ENCODE peak calls at places on chromosomes 16 and 17, in five cellular contexts. S is OCI-LY7, N is mesendoderm, C is body of pancreas, U is cardiac muscle cell. B is an unnamed sample. For H3K4me1, the result is how much of the 10 kb centered on the place peaks cover.

GRCh38 chr17:18259621-18260331 is 686 bp upstream of the MIEF2 start:
- DNase-seq in S (no peak), N (peak), C (no peak), U (no peak), B (no peak)

GRCh38 chr16:65538945-65539344 is 417.1 kb upstream of the CDH11 start:
- DNase-seq in S (no peak), N (no peak), C (no peak), U (no peak), B (no peak)

GRCh38 chr17:27430882-27431491 is 25.3 kb upstream of the KSR1 start:
- DNase-seq in S (peak), N (peak), C (peak), U (peak), B (peak)

GRCh38 chr17:66302761-66303626 is 581 bp downstream of the PRKCA start:
- DNase-seq in S (peak), N (peak), C (peak), U (peak), B (peak)

GRCh38 chr17:8797621-8798175 is 1.5 kb downstream of the MFSD6L start:
- DNase-seq in S (no peak), N (no peak), C (no peak), U (no peak), B (no peak)

GRCh38 chr17:34303606-34304005 is 15.6 kb upstream of the CCL8 start:
- DNase-seq in S (no peak), N (no peak), C (no peak), U (no peak), B (no peak)

GRCh38 chr17:79874329-79874981 is 35.2 kb upstream of the CBX4 start:
- DNase-seq in S (peak), N (peak), C (peak), U (peak), B (peak)

GRCh38 chr17:59505610-59506276 is 59.7 kb upstream of the DHX40 start:
- DNase-seq in S (no peak), N (peak), C (no peak), U (no peak), B (no peak)

GRCh38 chr16:51500306-51500705 is 349.2 kb upstream of the SALL1 start:
- DNase-seq in S (no peak), N (peak), C (no peak), U (no peak), B (no peak)

DNA sequence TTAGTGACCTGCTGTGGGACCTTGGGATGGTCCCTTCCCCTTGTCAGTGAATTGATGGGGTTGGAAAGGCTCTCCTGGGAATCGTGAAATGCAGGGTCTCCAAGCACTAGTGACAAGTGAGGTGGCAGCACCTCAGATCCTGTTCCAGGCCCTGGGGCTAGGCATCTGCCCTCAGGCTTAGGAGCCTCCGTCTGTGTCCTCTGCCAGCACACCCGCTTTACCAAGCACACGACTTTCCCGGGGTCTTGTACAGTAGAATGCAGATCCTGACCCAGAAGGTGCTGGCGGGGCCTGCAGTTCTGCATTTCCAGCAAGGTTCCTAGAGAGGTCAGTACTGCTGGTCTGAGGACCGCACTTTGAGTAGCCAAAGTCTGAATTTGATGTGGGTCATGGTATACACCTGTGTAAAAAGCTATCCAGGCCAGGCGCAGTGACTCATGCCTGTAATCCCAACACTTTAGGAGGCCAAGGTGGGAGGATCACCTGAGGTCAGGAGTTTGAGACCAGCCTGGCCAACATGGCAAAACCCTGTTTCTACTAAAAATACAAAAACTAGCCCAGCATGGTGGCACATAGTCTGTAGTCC is 30.9 kb upstream of the RMI2 start:
- DNase-seq in S (no peak), N (no peak), C (no peak), U (no peak), B (no peak)
- H3K4me1 ChIP-seq in S (half or more), N (under half), C (under half), U (under half), B (under half)

GRCh38 chr16:88762258-88762870 is 22.7 kb downstream of the PIEZO1 start:
- DNase-seq in S (no peak), N (no peak), C (no peak), U (no peak), B (no peak)

GRCh38 chr16:88761830-88762229 is 23.2 kb downstream of the PIEZO1 start:
- DNase-seq in S (no peak), N (no peak), C (peak), U (no peak), B (no peak)

GRCh38 chr16:88759976-88760350 is 25.1 kb downstream of the PIEZO1 start:
- DNase-seq in S (no peak), N (no peak), C (no peak), U (no peak), B (no peak)

GRCh38 chr16:88760424-88761142 is 24.4 kb downstream of the PIEZO1 start:
- DNase-seq in S (no peak), N (no peak), C (peak), U (no peak), B (no peak)

GRCh38 chr16:88761143-88761534 is 23.9 kb downstream of the PIEZO1 start:
- DNase-seq in S (no peak), N (no peak), C (no peak), U (no peak), B (no peak)
- H3K4me1 ChIP-seq in S (under half), N (under half), C (half or more), U (under half), B (under half)

DNA sequence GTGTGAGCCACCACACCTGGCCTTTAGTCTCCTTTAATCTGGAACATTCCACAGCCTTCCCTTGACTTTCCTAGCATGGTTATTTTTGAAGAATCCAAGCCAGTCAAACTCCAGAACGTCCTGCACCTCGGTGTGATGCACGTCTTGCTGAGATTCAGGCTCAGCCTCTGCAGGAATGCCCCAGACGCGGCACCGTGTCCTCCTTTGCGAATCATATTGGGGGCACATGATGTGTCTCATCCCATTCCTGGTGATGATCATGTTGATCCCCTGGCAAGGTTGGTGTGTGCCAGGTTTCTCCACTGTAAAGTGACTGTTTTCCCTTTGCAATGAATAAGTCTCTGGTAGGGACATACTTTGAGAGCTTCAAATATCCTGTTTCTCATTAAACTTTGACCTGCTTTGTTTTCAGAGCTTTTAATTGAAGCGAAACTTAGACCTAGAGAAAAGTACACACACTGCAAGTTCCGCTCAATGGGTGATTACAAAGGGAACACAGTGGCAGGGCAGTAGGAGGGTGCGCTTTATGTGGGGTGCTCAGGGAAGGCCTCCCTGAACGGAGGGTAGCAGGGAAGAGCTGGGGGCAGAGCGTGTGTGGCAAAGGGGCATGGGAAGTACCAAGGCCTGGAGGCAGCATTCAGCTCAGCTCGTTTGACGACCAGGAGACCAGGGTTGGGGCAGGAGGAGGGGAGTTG is 9.6 kb upstream of the ATP2C2 start:
- DNase-seq in S (no peak), N (no peak), C (no peak), U (no peak), B (peak)
- H3K4me1 ChIP-seq in S (under half), N (under half), C (under half), U (under half), B (under half)

GRCh38 chr17:19720631-19721426 is 4.4 kb upstream of the SLC47A2 start:
- DNase-seq in S (no peak), N (no peak), C (no peak), U (peak), B (peak)

GRCh38 chr17:19724501-19725420 is 8.4 kb upstream of the SLC47A2 start:
- DNase-seq in S (no peak), N (no peak), C (peak), U (no peak), B (peak)

GRCh38 chr17:19725486-19725885 is 9.1 kb upstream of the SLC47A2 start:
- DNase-seq in S (no peak), N (no peak), C (no peak), U (no peak), B (no peak)

GRCh38 chr17:19726615-19727376 is 10.4 kb upstream of the SLC47A2 start:
- DNase-seq in S (no peak), N (no peak), C (no peak), U (no peak), B (no peak)

GRCh38 chr17:19723967-19724366 is 7.6 kb upstream of the SLC47A2 start:
- DNase-seq in S (no peak), N (no peak), C (no peak), U (no peak), B (no peak)
- H3K4me1 ChIP-seq in S (under half), N (under half), C (under half), U (under half), B (under half)

GRCh38 chr17:7237761-7238417 is 1.4 kb downstream of the PHF23 start:
- DNase-seq in S (peak), N (peak), C (peak), U (peak), B (peak)

GRCh38 chr17:7238418-7239090 is 703 bp downstream of the PHF23 start:
- DNase-seq in S (peak), N (no peak), C (no peak), U (peak), B (peak)

GRCh38 chr17:7237266-7237760 is 1.9 kb downstream of the PHF23 start:
- DNase-seq in S (no peak), N (no peak), C (no peak), U (no peak), B (no peak)

GRCh38 chr17:7235693-7236665 is 1.7 kb upstream of the DVL2 start:
- DNase-seq in S (no peak), N (no peak), C (peak), U (no peak), B (no peak)

DNA sequence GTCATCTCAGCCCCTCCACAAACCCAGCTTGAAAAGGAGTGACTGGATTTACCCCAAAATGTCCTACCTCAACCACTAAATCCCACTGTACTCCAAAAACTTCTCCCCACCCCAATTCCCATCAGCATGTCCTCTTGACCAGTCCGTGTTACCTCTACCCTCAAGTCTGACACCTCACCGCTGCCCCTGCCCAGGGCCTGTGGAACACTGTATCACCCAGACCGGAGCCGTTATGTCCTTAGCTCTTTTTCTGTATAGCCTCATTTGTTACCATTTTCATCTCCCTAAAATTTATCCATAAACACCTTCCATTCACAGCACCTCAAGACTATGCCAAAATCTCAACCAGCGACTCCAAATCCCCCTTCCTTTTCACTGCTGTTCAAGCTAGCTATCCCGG is 2.4 kb downstream of the PHF23 start:
- DNase-seq in S (no peak), N (no peak), C (no peak), U (no peak), B (no peak)
- H3K4me1 ChIP-seq in S (half or more), N (under half), C (half or more), U (under half), B (under half)

GRCh38 chr16:29812754-29813643 is 1.0 kb downstream of the PRRT2 start:
- DNase-seq in S (no peak), N (no peak), C (no peak), U (no peak), B (no peak)

GRCh38 chr16:29811896-29812665 is at the start of gene PRRT2:
- DNase-seq in S (no peak), N (peak), C (peak), U (peak), B (no peak)

GRCh38 chr16:29810699-29811169 is 1.3 kb upstream of the PRRT2 start:
- DNase-seq in S (no peak), N (no peak), C (no peak), U (no peak), B (no peak)

GRCh38 chr16:29809850-29810698 is 1.9 kb upstream of the PRRT2 start:
- DNase-seq in S (peak), N (peak), C (no peak), U (no peak), B (no peak)

DNA sequence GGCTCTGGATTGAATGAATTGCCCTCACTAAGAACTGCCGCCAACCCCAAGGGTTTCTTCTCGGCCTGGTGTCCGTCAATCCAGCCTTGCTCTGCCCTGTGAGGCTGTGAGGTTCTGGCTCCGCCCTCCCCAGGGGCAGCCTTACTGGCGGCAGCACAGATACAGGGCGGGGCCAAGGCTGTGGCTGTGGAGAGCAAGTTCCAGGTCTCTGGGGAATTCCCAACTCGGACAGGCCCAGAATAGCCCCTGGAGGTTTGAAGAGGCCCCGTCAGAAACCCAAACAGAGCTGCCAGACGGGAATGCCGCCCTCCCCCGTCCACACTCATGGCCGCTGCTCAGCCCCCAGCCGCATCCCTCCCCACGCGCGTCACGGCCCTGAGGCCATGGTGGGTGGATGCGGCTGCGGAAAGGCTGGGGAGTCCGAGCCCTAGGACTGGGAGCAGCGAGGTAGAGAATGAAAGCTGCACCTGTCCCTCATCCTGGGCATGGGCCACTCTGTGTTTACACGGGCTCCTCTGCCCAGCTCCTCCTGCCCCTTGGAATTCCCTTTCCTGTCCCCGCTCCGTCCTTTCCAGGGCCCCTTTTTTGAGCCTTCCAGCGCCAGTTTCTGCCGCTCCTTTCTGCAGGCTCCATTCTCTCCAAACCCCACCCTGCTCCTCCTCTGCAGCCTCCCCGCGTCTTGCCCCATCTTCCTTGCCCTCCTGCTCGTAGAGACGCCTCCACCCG is 660 bp upstream of the PRRT2 start:
- DNase-seq in S (peak), N (peak), C (peak), U (peak), B (peak)
- H3K4me1 ChIP-seq in S (half or more), N (under half), C (half or more), U (under half), B (under half)